ENCODE peak calls at places on chromosomes 12 and 14, in five cellular contexts. One of them, this sample, is unnamed.

GRCh38 chr14:95322646-95323045 is 2.9 kb upstream of the CLMN start:
- DNase-seq in HCT116: no peak
- DNase-seq in SK-N-SH: no peak
- DNase-seq in K562: no peak
- DNase-seq in GM12878: no peak
- DNase-seq in this sample: peak

GRCh38 chr12:11836282-11836963 is 186.9 kb downstream of the ETV6 start:
- DNase-seq in HCT116: no peak
- DNase-seq in SK-N-SH: no peak
- DNase-seq in K562: no peak
- DNase-seq in GM12878: peak
- DNase-seq in this sample: no peak

GRCh38 chr12:131963381-131963780 is 13.6 kb downstream of the EP400 start:
- DNase-seq in HCT116: no peak
- DNase-seq in SK-N-SH: no peak
- DNase-seq in K562: peak
- DNase-seq in GM12878: no peak
- DNase-seq in this sample: no peak

GRCh38 chr12:6182279-6182898 is 17.8 kb upstream of the CD9 start:
- DNase-seq in HCT116: no peak
- DNase-seq in SK-N-SH: peak
- DNase-seq in K562: peak
- DNase-seq in GM12878: no peak
- DNase-seq in this sample: no peak

GRCh38 chr12:125639826-125640225 is 574.6 kb downstream of the AACS start:
- DNase-seq in HCT116: no peak
- DNase-seq in SK-N-SH: no peak
- DNase-seq in K562: no peak
- DNase-seq in GM12878: no peak
- DNase-seq in this sample: no peak

GRCh38 chr14:102125546-102125945 is 14.2 kb upstream of the WDR20 start:
- DNase-seq in HCT116: no peak
- DNase-seq in SK-N-SH: no peak
- DNase-seq in K562: no peak
- DNase-seq in GM12878: no peak
- DNase-seq in this sample: no peak

GRCh38 chr12:26633591-26634210 is 199.3 kb downstream of the ITPR2 start:
- DNase-seq in HCT116: no peak
- DNase-seq in SK-N-SH: no peak
- DNase-seq in K562: no peak
- DNase-seq in GM12878: no peak
- DNase-seq in this sample: no peak

GRCh38 chr12:77845831-77846230 is 15.1 kb downstream of the NAV3 start:
- DNase-seq in HCT116: no peak
- DNase-seq in SK-N-SH: no peak
- DNase-seq in K562: no peak
- DNase-seq in GM12878: no peak
- DNase-seq in this sample: no peak

GRCh38 chr12:126726481-126727217 is 1540.3 kb upstream of the TMEM132C start:
- DNase-seq in HCT116: no peak
- DNase-seq in SK-N-SH: peak
- DNase-seq in K562: no peak
- DNase-seq in GM12878: no peak
- DNase-seq in this sample: no peak

GRCh38 chr14:100417466-100417865 is 94.3 kb downstream of the SLC25A47 start:
- DNase-seq in HCT116: peak
- DNase-seq in SK-N-SH: peak
- DNase-seq in K562: peak
- DNase-seq in GM12878: no peak
- DNase-seq in this sample: no peak
- H3K9ac ChIP-seq in HCT116: peak
- H3K9ac ChIP-seq in SK-N-SH: no peak
- H3K9ac ChIP-seq in K562: no peak
- H3K9ac ChIP-seq in GM12878: no peak
- H3K9ac ChIP-seq in this sample: no peak

GRCh38 chr12:112574896-112575558 is 156.3 kb downstream of the PTPN11 start:
- DNase-seq in HCT116: no peak
- DNase-seq in SK-N-SH: peak
- DNase-seq in K562: no peak
- DNase-seq in GM12878: no peak
- DNase-seq in this sample: no peak

GRCh38 chr12:112573151-112573550 is 154.4 kb downstream of the PTPN11 start:
- DNase-seq in HCT116: no peak
- DNase-seq in SK-N-SH: no peak
- DNase-seq in K562: no peak
- DNase-seq in GM12878: no peak
- DNase-seq in this sample: no peak

GRCh38 chr12:112575559-112576067 is 156.9 kb downstream of the PTPN11 start:
- DNase-seq in HCT116: no peak
- DNase-seq in SK-N-SH: no peak
- DNase-seq in K562: no peak
- DNase-seq in GM12878: no peak
- DNase-seq in this sample: no peak

GRCh38 chr12:112577473-112578334 is 159.0 kb downstream of the PTPN11 start:
- DNase-seq in HCT116: no peak
- DNase-seq in SK-N-SH: no peak
- DNase-seq in K562: no peak
- DNase-seq in GM12878: no peak
- DNase-seq in this sample: peak
- TF ChIP-seq POLR2AphosphoS5 in HCT116: no peak
- TF ChIP-seq POLR2AphosphoS5 in SK-N-SH: no peak
- TF ChIP-seq POLR2AphosphoS5 in K562: no peak
- TF ChIP-seq POLR2AphosphoS5 in GM12878: no peak
- TF ChIP-seq POLR2AphosphoS5 in this sample: no peak

GRCh38 chr12:19454837-19455236 is 15.5 kb downstream of the AEBP2 start:
- DNase-seq in HCT116: no peak
- DNase-seq in SK-N-SH: no peak
- DNase-seq in K562: no peak
- DNase-seq in GM12878: no peak
- DNase-seq in this sample: no peak
- H3K9ac ChIP-seq in HCT116: no peak
- H3K9ac ChIP-seq in SK-N-SH: no peak
- H3K9ac ChIP-seq in K562: no peak
- H3K9ac ChIP-seq in GM12878: no peak
- H3K9ac ChIP-seq in this sample: no peak

GRCh38 chr14:61399365-61399764 is 78.0 kb downstream of the PRKCH start:
- DNase-seq in HCT116: no peak
- DNase-seq in SK-N-SH: no peak
- DNase-seq in K562: no peak
- DNase-seq in GM12878: no peak
- DNase-seq in this sample: no peak

GRCh38 chr14:61398221-61398620 is 76.8 kb downstream of the PRKCH start:
- DNase-seq in HCT116: no peak
- DNase-seq in SK-N-SH: no peak
- DNase-seq in K562: no peak
- DNase-seq in GM12878: no peak
- DNase-seq in this sample: no peak

GRCh38 chr14:61396694-61397093 is 75.3 kb downstream of the PRKCH start:
- DNase-seq in HCT116: no peak
- DNase-seq in SK-N-SH: no peak
- DNase-seq in K562: no peak
- DNase-seq in GM12878: no peak
- DNase-seq in this sample: no peak

GRCh38 chr14:61396279-61396678 is 74.9 kb downstream of the PRKCH start:
- DNase-seq in HCT116: no peak
- DNase-seq in SK-N-SH: no peak
- DNase-seq in K562: no peak
- DNase-seq in GM12878: no peak
- DNase-seq in this sample: no peak

GRCh38 chr14:61397607-61398006 is 76.2 kb downstream of the PRKCH start:
- DNase-seq in HCT116: no peak
- DNase-seq in SK-N-SH: no peak
- DNase-seq in K562: no peak
- DNase-seq in GM12878: no peak
- DNase-seq in this sample: no peak
- TF ChIP-seq POLR2AphosphoS5 in HCT116: no peak
- TF ChIP-seq POLR2AphosphoS5 in SK-N-SH: no peak
- TF ChIP-seq POLR2AphosphoS5 in K562: no peak
- TF ChIP-seq POLR2AphosphoS5 in GM12878: no peak
- TF ChIP-seq POLR2AphosphoS5 in this sample: no peak

GRCh38 chr14:68609012-68609411 is 183.9 kb downstream of the ZFP36L1 start:
- DNase-seq in HCT116: no peak
- DNase-seq in SK-N-SH: no peak
- DNase-seq in K562: no peak
- DNase-seq in GM12878: no peak
- DNase-seq in this sample: no peak
- H3K9ac ChIP-seq in HCT116: no peak
- H3K9ac ChIP-seq in SK-N-SH: no peak
- H3K9ac ChIP-seq in K562: no peak
- H3K9ac ChIP-seq in GM12878: no peak
- H3K9ac ChIP-seq in this sample: no peak

DNA sequence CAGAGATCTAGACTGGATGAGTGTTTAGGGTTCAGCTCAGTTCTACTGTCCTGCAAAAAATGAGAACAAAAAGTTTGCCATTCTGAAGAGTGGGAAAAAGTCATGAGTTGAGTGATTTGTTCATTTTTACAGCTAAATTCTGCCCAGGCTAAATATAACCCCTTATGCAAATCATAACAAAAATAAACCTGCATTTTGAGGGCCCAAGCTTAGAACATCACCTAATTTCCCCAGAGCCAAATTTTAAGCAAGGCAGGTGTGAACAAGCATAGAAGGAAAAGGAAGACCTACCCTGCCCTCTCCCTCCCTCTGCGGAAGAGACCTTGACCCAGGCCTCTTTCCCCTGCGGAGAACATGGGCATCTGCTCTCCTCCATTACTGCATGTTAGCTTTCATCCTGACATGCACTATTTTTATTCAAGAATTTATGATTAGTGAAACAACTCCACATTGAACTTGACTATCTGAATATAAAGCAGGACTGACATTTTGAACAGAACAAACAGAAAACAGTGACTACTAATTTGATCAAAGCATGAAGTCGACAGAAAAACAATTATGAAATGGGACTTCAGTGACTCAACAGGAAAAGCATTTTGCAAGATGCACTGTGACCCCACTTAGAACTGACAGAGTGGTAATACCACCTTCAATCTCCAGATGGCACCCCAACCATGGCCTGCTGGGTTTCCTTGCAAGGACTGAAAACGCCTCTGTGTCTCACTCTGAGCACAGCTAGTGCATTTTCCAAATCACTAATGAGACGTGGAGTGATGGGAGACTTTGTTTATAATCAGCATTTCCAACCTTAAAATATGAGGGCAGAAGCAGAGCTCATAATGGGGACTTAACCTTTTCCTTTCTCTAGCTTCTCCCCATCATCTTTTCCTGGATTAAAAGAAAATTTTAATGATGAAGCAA is 30.9 kb upstream of the SELPLG start:
- DNase-seq in HCT116: peak
- DNase-seq in SK-N-SH: peak
- DNase-seq in K562: peak
- DNase-seq in GM12878: peak
- DNase-seq in this sample: peak
- TF ChIP-seq POLR2AphosphoS5 in HCT116: no peak
- TF ChIP-seq POLR2AphosphoS5 in SK-N-SH: no peak
- TF ChIP-seq POLR2AphosphoS5 in K562: no peak
- TF ChIP-seq POLR2AphosphoS5 in GM12878: peak
- TF ChIP-seq POLR2AphosphoS5 in this sample: no peak

GRCh38 chr12:16358896-16359295 is 11.5 kb downstream of the MGST1 start:
- DNase-seq in HCT116: no peak
- DNase-seq in SK-N-SH: no peak
- DNase-seq in K562: no peak
- DNase-seq in GM12878: no peak
- DNase-seq in this sample: no peak
- H3K9ac ChIP-seq in HCT116: no peak
- H3K9ac ChIP-seq in SK-N-SH: no peak
- H3K9ac ChIP-seq in K562: no peak
- H3K9ac ChIP-seq in GM12878: no peak
- H3K9ac ChIP-seq in this sample: no peak

This sample was measured in SK-N-MC.